ENCODE peak calls at places on chromosomes 5 and 9, in nine cellular contexts. L, E, O, H, R, P, A, B and N are unnamed samples.

GRCh38 chr9:88574993-88575392 is 40.0 kb downstream of the NXNL2 start:
- DNase-seq in R (no peak), P (no peak), H (no peak), O (no peak), A (peak), E (no peak), B (no peak), L (no peak), N (no peak)

GRCh38 chr5:88214655-88215054 is 54.0 kb downstream of the TMEM161B start:
- DNase-seq in H (no peak), O (no peak), R (no peak), P (no peak), E (no peak), L (no peak), A (no peak), B (no peak), N (no peak)

GRCh38 chr5:125043781-125044391 is 297.4 kb upstream of the ZNF608 start:
- DNase-seq in E (peak), R (no peak), H (no peak), B (peak), A (peak), P (no peak), L (no peak), O (no peak), N (no peak)

GRCh38 chr5:24621809-24622208 is 23.0 kb downstream of the CDH10 start:
- DNase-seq in P (no peak), L (no peak), O (no peak), A (no peak), E (peak), R (no peak), H (no peak), B (no peak), N (peak)

GRCh38 chr5:64758916-64759315 is 9.6 kb downstream of the SREK1IP1 start:
- DNase-seq in A (no peak), E (no peak), L (no peak), H (no peak), O (no peak), B (no peak), P (no peak), R (no peak), N (no peak)

GRCh38 chr5:94218374-94218773 is 400.0 kb downstream of the KIAA0825 start:
- DNase-seq in O (no peak), A (peak), E (no peak), R (no peak), B (no peak), L (no peak), H (no peak), P (no peak), N (no peak)

GRCh38 chr5:7705261-7705660 is 145.7 kb downstream of the CFAP90 start:
- DNase-seq in A (no peak), E (no peak), P (no peak), R (no peak), L (no peak), H (no peak), B (no peak), O (no peak), N (no peak)

GRCh38 chr5:68646142-68646541 is 430.6 kb downstream of the PIK3R1 start:
- DNase-seq in L (no peak), A (no peak), B (no peak), E (no peak), O (no peak), H (no peak), R (no peak), P (no peak), N (no peak)

GRCh38 chr9:77960356-77961153 is 71.1 kb downstream of the GNAQ start:
- DNase-seq in A (no peak), B (no peak), O (no peak), P (no peak), E (no peak), H (peak), R (no peak), L (no peak), N (no peak)

GRCh38 chr5:61498121-61498520 is 166.1 kb downstream of the ZSWIM6 start:
- DNase-seq in P (no peak), R (no peak), B (no peak), E (no peak), L (no peak), H (no peak), A (no peak), O (no peak), N (no peak)

GRCh38 chr9:77011973-77012817 is 7.3 kb upstream of the FOXB2 start:
- DNase-seq in A (peak), R (peak), O (no peak), E (peak), L (peak), P (peak), H (peak), B (no peak), N (peak)

GRCh38 chr5:127564002-127564769 is 46.7 kb downstream of the PRRC1 start:
- DNase-seq in R (no peak), O (no peak), B (no peak), E (peak), L (no peak), P (peak), A (peak), H (peak), N (peak)

GRCh38 chr9:98040212-98040611 is 16.3 kb upstream of the NANS start:
- DNase-seq in L (no peak), P (no peak), E (no peak), A (no peak), H (no peak), B (no peak), O (no peak), R (no peak), N (no peak)